ENCODE peak calls at places on chromosome 19, in ten cellular contexts. One of them, this sample, is unnamed.

GRCh38 chr19:55683449-55684261 is 8.6 kb downstream of the EPN1 start:
- DNase-seq in ovary: no peak
- DNase-seq in tibial nerve: no peak
- DNase-seq in hepatocyte: peak
- DNase-seq in body of pancreas: peak
- DNase-seq in neural progenitor cell: no peak
- DNase-seq in heart right ventricle: no peak
- DNase-seq in stomach: peak
- DNase-seq in fibroblast of lung: no peak
- DNase-seq in CD8-positive, alpha-beta T cell: no peak
- DNase-seq in this sample: no peak

GRCh38 chr19:15584095-15584494 is 30.9 kb upstream of the CYP4F8 start:
- DNase-seq in ovary: no peak
- DNase-seq in tibial nerve: no peak
- DNase-seq in hepatocyte: no peak
- DNase-seq in body of pancreas: no peak
- DNase-seq in neural progenitor cell: no peak
- DNase-seq in heart right ventricle: no peak
- DNase-seq in stomach: no peak
- DNase-seq in fibroblast of lung: no peak
- DNase-seq in CD8-positive, alpha-beta T cell: no peak
- DNase-seq in this sample: no peak

GRCh38 chr19:12672744-12673143 is 6.1 kb downstream of the WDR83 start:
- DNase-seq in ovary: no peak
- DNase-seq in tibial nerve: no peak
- DNase-seq in hepatocyte: no peak
- DNase-seq in body of pancreas: no peak
- DNase-seq in neural progenitor cell: no peak
- DNase-seq in heart right ventricle: no peak
- DNase-seq in stomach: no peak
- DNase-seq in fibroblast of lung: no peak
- DNase-seq in CD8-positive, alpha-beta T cell: no peak
- DNase-seq in this sample: no peak

GRCh38 chr19:18774107-18774506 is 17.0 kb downstream of the COMP start:
- DNase-seq in ovary: no peak
- DNase-seq in tibial nerve: no peak
- DNase-seq in hepatocyte: no peak
- DNase-seq in body of pancreas: no peak
- DNase-seq in neural progenitor cell: no peak
- DNase-seq in heart right ventricle: no peak
- DNase-seq in stomach: no peak
- DNase-seq in fibroblast of lung: no peak
- DNase-seq in CD8-positive, alpha-beta T cell: no peak
- DNase-seq in this sample: no peak

GRCh38 chr19:55985254-55985653 is 1.3 kb upstream of the NLRP5 start:
- DNase-seq in ovary: no peak
- DNase-seq in tibial nerve: no peak
- DNase-seq in hepatocyte: no peak
- DNase-seq in body of pancreas: no peak
- DNase-seq in neural progenitor cell: no peak
- DNase-seq in heart right ventricle: no peak
- DNase-seq in stomach: no peak
- DNase-seq in fibroblast of lung: no peak
- DNase-seq in CD8-positive, alpha-beta T cell: no peak
- DNase-seq in this sample: no peak

GRCh38 chr19:6374179-6374709 is 1.5 kb downstream of the PSPN start:
- DNase-seq in ovary: peak
- DNase-seq in tibial nerve: no peak
- DNase-seq in hepatocyte: no peak
- DNase-seq in body of pancreas: no peak
- DNase-seq in neural progenitor cell: no peak
- DNase-seq in heart right ventricle: no peak
- DNase-seq in stomach: no peak
- DNase-seq in fibroblast of lung: no peak
- DNase-seq in CD8-positive, alpha-beta T cell: no peak
- DNase-seq in this sample: no peak

GRCh38 chr19:17902701-17903100 is 30.1 kb upstream of the CCDC124 start:
- DNase-seq in ovary: no peak
- DNase-seq in tibial nerve: no peak
- DNase-seq in hepatocyte: no peak
- DNase-seq in body of pancreas: no peak
- DNase-seq in neural progenitor cell: no peak
- DNase-seq in heart right ventricle: no peak
- DNase-seq in stomach: no peak
- DNase-seq in fibroblast of lung: peak
- DNase-seq in CD8-positive, alpha-beta T cell: no peak
- DNase-seq in this sample: peak

GRCh38 chr19:17605761-17606745 is 50.6 kb downstream of the COLGALT1 start:
- DNase-seq in ovary: peak
- DNase-seq in tibial nerve: peak
- DNase-seq in hepatocyte: peak
- DNase-seq in body of pancreas: peak
- DNase-seq in neural progenitor cell: peak
- DNase-seq in heart right ventricle: peak
- DNase-seq in stomach: peak
- DNase-seq in fibroblast of lung: peak
- DNase-seq in CD8-positive, alpha-beta T cell: peak
- DNase-seq in this sample: peak

GRCh38 chr19:40006273-40006691 is 9.4 kb downstream of the ZNF546 start:
- DNase-seq in ovary: no peak
- DNase-seq in tibial nerve: no peak
- DNase-seq in hepatocyte: no peak
- DNase-seq in body of pancreas: no peak
- DNase-seq in neural progenitor cell: no peak
- DNase-seq in heart right ventricle: no peak
- DNase-seq in stomach: no peak
- DNase-seq in fibroblast of lung: peak
- DNase-seq in CD8-positive, alpha-beta T cell: no peak
- DNase-seq in this sample: no peak

GRCh38 chr19:6387372-6387771 is 5.6 kb downstream of the GTF2F1 start:
- DNase-seq in ovary: no peak
- DNase-seq in tibial nerve: no peak
- DNase-seq in hepatocyte: no peak
- DNase-seq in body of pancreas: no peak
- DNase-seq in neural progenitor cell: no peak
- DNase-seq in heart right ventricle: no peak
- DNase-seq in stomach: no peak
- DNase-seq in fibroblast of lung: no peak
- DNase-seq in CD8-positive, alpha-beta T cell: no peak
- DNase-seq in this sample: no peak

GRCh38 chr19:50204811-50205675 is 1.6 kb downstream of the MYH14 start:
- DNase-seq in ovary: peak
- DNase-seq in tibial nerve: no peak
- DNase-seq in hepatocyte: peak
- DNase-seq in body of pancreas: peak
- DNase-seq in neural progenitor cell: peak
- DNase-seq in heart right ventricle: peak
- DNase-seq in stomach: peak
- DNase-seq in fibroblast of lung: no peak
- DNase-seq in CD8-positive, alpha-beta T cell: no peak
- DNase-seq in this sample: peak

GRCh38 chr19:3465552-3465951 is 14.8 kb downstream of the SMIM24 start:
- DNase-seq in ovary: peak
- DNase-seq in tibial nerve: no peak
- DNase-seq in hepatocyte: no peak
- DNase-seq in body of pancreas: no peak
- DNase-seq in neural progenitor cell: no peak
- DNase-seq in heart right ventricle: no peak
- DNase-seq in stomach: no peak
- DNase-seq in fibroblast of lung: no peak
- DNase-seq in CD8-positive, alpha-beta T cell: no peak
- DNase-seq in this sample: no peak

GRCh38 chr19:14375582-14376291 is 5.5 kb upstream of the ADGRE5 start:
- DNase-seq in ovary: no peak
- DNase-seq in tibial nerve: no peak
- DNase-seq in hepatocyte: no peak
- DNase-seq in body of pancreas: no peak
- DNase-seq in neural progenitor cell: no peak
- DNase-seq in heart right ventricle: peak
- DNase-seq in stomach: no peak
- DNase-seq in fibroblast of lung: no peak
- DNase-seq in CD8-positive, alpha-beta T cell: no peak
- DNase-seq in this sample: no peak

GRCh38 chr19:53076984-53077383 is 26.2 kb downstream of the ZNF160 start:
- DNase-seq in ovary: peak
- DNase-seq in tibial nerve: peak
- DNase-seq in hepatocyte: peak
- DNase-seq in body of pancreas: peak
- DNase-seq in neural progenitor cell: peak
- DNase-seq in heart right ventricle: peak
- DNase-seq in stomach: no peak
- DNase-seq in fibroblast of lung: peak
- DNase-seq in CD8-positive, alpha-beta T cell: no peak
- DNase-seq in this sample: no peak

GRCh38 chr19:47373246-47374240 is 24.4 kb downstream of the DHX34 start:
- DNase-seq in ovary: no peak
- DNase-seq in tibial nerve: no peak
- DNase-seq in hepatocyte: no peak
- DNase-seq in body of pancreas: no peak
- DNase-seq in neural progenitor cell: no peak
- DNase-seq in heart right ventricle: no peak
- DNase-seq in stomach: no peak
- DNase-seq in fibroblast of lung: no peak
- DNase-seq in CD8-positive, alpha-beta T cell: no peak
- DNase-seq in this sample: no peak

GRCh38 chr19:41802770-41803169 is 6.4 kb downstream of the CEACAM3 start:
- DNase-seq in ovary: no peak
- DNase-seq in tibial nerve: no peak
- DNase-seq in hepatocyte: no peak
- DNase-seq in body of pancreas: no peak
- DNase-seq in neural progenitor cell: no peak
- DNase-seq in heart right ventricle: no peak
- DNase-seq in stomach: no peak
- DNase-seq in fibroblast of lung: no peak
- DNase-seq in CD8-positive, alpha-beta T cell: no peak
- DNase-seq in this sample: no peak

GRCh38 chr19:1154731-1155351 is 19.2 kb downstream of the SBNO2 start:
- DNase-seq in ovary: peak
- DNase-seq in tibial nerve: peak
- DNase-seq in hepatocyte: peak
- DNase-seq in body of pancreas: peak
- DNase-seq in neural progenitor cell: no peak
- DNase-seq in heart right ventricle: peak
- DNase-seq in stomach: peak
- DNase-seq in fibroblast of lung: peak
- DNase-seq in CD8-positive, alpha-beta T cell: no peak
- DNase-seq in this sample: peak
- H3K27ac ChIP-seq in ovary: peak
- H3K27ac ChIP-seq in tibial nerve: peak
- H3K27ac ChIP-seq in hepatocyte: peak
- H3K27ac ChIP-seq in body of pancreas: peak
- H3K27ac ChIP-seq in neural progenitor cell: no peak
- H3K27ac ChIP-seq in heart right ventricle: peak
- H3K27ac ChIP-seq in stomach: peak
- H3K27ac ChIP-seq in fibroblast of lung: peak
- H3K27ac ChIP-seq in CD8-positive, alpha-beta T cell: no peak
- H3K27ac ChIP-seq in this sample: peak

DNA sequence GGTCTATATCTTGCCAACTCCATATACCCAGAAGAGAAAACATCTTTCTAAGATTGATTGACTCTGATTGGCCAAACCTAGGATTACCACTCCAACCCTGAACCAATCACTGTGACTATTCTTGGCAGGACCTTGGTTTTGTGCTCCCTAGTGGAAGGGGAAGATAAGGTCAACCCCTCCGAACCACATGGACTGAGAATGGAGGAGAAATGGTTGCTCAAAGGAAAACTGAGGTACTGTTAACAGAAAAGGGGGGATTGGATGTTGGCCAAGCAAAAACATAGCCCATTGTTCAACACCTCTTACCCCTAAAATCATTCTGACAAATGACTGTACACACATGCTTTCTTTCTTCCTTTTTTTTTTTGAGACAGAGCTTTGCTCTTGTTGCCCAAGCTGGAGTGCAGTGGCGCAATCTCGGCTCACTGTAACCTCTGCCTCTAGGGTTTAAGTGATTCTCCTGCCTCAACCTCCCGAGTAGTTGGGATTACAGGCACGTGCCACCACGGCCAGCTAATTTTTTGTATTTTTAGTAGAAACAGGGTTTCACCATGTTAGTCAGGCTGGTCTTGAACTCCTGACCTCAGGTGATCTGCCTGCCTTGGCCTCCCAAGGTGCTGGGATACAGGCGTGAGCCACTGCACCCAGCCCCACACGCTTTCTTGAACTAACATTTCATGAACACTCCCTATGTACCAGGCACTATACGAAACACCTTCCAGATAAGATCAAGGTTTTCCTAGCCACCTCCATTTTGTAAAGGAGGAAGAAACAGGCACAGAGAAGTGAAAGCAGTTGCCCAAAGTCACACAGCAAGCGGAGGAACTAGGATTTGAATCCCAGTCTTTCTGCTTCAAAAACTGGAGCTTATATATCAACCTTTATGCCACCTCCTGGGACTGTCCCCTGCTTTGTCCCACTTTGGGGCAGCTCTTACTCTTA is 6.5 kb downstream of the MEIOSIN start:
- DNase-seq in ovary: no peak
- DNase-seq in tibial nerve: no peak
- DNase-seq in hepatocyte: no peak
- DNase-seq in body of pancreas: no peak
- DNase-seq in neural progenitor cell: no peak
- DNase-seq in heart right ventricle: no peak
- DNase-seq in stomach: no peak
- DNase-seq in fibroblast of lung: no peak
- DNase-seq in CD8-positive, alpha-beta T cell: no peak
- DNase-seq in this sample: no peak
- TF ChIP-seq CTCF in ovary: no peak
- TF ChIP-seq CTCF in tibial nerve: no peak
- TF ChIP-seq CTCF in hepatocyte: no peak
- TF ChIP-seq CTCF in body of pancreas: no peak
- TF ChIP-seq CTCF in neural progenitor cell: no peak
- TF ChIP-seq CTCF in heart right ventricle: no peak
- TF ChIP-seq CTCF in stomach: no peak
- TF ChIP-seq CTCF in fibroblast of lung: no peak
- TF ChIP-seq CTCF in CD8-positive, alpha-beta T cell: no peak
- TF ChIP-seq CTCF in this sample: no peak

DNA sequence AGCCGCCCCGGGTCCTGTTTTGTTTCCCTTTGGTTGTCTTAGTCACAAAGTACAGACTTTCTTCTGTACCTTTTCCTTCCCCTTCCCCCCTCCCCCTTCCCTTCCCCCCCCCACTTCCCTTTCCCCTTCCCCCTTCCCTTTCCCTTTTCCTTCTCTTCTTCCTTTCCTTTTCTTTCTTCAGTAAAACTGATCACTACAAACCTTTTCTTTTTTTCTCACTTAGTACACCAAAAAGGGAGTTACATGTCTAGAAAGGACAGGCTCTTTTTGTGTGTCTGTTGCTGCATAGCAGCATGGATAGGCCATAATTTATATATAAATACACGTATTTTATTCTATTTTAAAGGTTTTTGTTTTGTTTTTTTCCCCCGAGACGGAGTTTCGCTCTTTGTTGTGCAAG is 35.4 kb downstream of the DNM2 start:
- DNase-seq in ovary: no peak
- DNase-seq in tibial nerve: no peak
- DNase-seq in hepatocyte: no peak
- DNase-seq in body of pancreas: no peak
- DNase-seq in neural progenitor cell: no peak
- DNase-seq in heart right ventricle: no peak
- DNase-seq in stomach: no peak
- DNase-seq in fibroblast of lung: no peak
- DNase-seq in CD8-positive, alpha-beta T cell: no peak
- DNase-seq in this sample: no peak
- H3K27ac ChIP-seq in ovary: no peak
- H3K27ac ChIP-seq in tibial nerve: no peak
- H3K27ac ChIP-seq in hepatocyte: no peak
- H3K27ac ChIP-seq in body of pancreas: no peak
- H3K27ac ChIP-seq in neural progenitor cell: no peak
- H3K27ac ChIP-seq in heart right ventricle: no peak
- H3K27ac ChIP-seq in stomach: peak
- H3K27ac ChIP-seq in fibroblast of lung: no peak
- H3K27ac ChIP-seq in CD8-positive, alpha-beta T cell: no peak
- H3K27ac ChIP-seq in this sample: no peak

GRCh38 chr19:29527500-29528328 is 1.9 kb downstream of the VSTM2B start:
- DNase-seq in ovary: no peak
- DNase-seq in tibial nerve: no peak
- DNase-seq in hepatocyte: no peak
- DNase-seq in body of pancreas: no peak
- DNase-seq in neural progenitor cell: no peak
- DNase-seq in heart right ventricle: no peak
- DNase-seq in stomach: no peak
- DNase-seq in fibroblast of lung: no peak
- DNase-seq in CD8-positive, alpha-beta T cell: no peak
- DNase-seq in this sample: peak
- TF ChIP-seq CTCF in ovary: no peak
- TF ChIP-seq CTCF in tibial nerve: no peak
- TF ChIP-seq CTCF in hepatocyte: no peak
- TF ChIP-seq CTCF in body of pancreas: no peak
- TF ChIP-seq CTCF in neural progenitor cell: peak
- TF ChIP-seq CTCF in heart right ventricle: no peak
- TF ChIP-seq CTCF in stomach: no peak
- TF ChIP-seq CTCF in fibroblast of lung: no peak
- TF ChIP-seq CTCF in CD8-positive, alpha-beta T cell: no peak
- TF ChIP-seq CTCF in this sample: no peak

This sample was measured in RWPE1.